ENCODE peak calls at places on chromosomes 3 and 15, in six cellular contexts. O, W, C, B, D and E are unnamed samples.

GRCh38 chr3:30399394-30400181 is 206.8 kb upstream of the TGFBR2 start:
- DNase-seq in O (peak; percentile 34), W (peak; percentile 26), C (no peak), B (no peak), D (no peak), E (no peak)

GRCh38 chr3:151434151-151434890 is 26.5 kb downstream of the IGSF10 start:
- DNase-seq in O (peak; percentile 94), W (no peak), C (peak; percentile 96), B (no peak), D (no peak), E (no peak)

GRCh38 chr3:57974796-57975388 is 33.3 kb upstream of the FLNB start:
- DNase-seq in O (peak; percentile 91), W (peak; percentile 98), C (peak; percentile 94), B (no peak), D (no peak), E (no peak)

GRCh38 chr15:71374607-71375352 is 259.5 kb downstream of the THSD4 start:
- DNase-seq in O (peak; percentile 90), W (no peak), C (peak; percentile 79), B (no peak), D (no peak), E (no peak)

GRCh38 chr3:29410660-29411405 is 130.0 kb downstream of the RBMS3 start:
- DNase-seq in O (peak; percentile 13), W (no peak), C (no peak), B (no peak), D (no peak), E (no peak)

GRCh38 chr3:37773925-37774324 is 87.8 kb upstream of the CTDSPL start:
- DNase-seq in O (no peak), W (no peak), C (no peak), B (no peak), D (no peak), E (no peak)

GRCh38 chr3:139339219-139339906 is 4.5 kb upstream of the MRPS22 start:
- DNase-seq in O (no peak), W (no peak), C (peak; percentile 40), B (no peak), D (no peak), E (no peak)

GRCh38 chr3:11534011-11534782 is 109.5 kb downstream of the VGLL4 start:
- DNase-seq in O (no peak), W (no peak), C (no peak), B (no peak), D (no peak), E (no peak)

GRCh38 chr15:83764201-83764839 is 110.4 kb downstream of the ADAMTSL3 start:
- DNase-seq in O (no peak), W (no peak), C (no peak), B (no peak), D (no peak), E (no peak)

GRCh38 chr15:87369269-87369668 is 887.3 kb downstream of the NTRK3 start:
- DNase-seq in O (peak; percentile 81), W (peak; percentile 81), C (peak; percentile 89), B (no peak), D (no peak), E (no peak)

GRCh38 chr3:189712906-189713483 is 81.8 kb downstream of the TP63 start:
- DNase-seq in O (peak; percentile 3), W (no peak), C (peak; percentile 14), B (no peak), D (no peak), E (no peak)

GRCh38 chr3:197561926-197562325 is 6.2 kb upstream of the BDH1 start:
- DNase-seq in O (no peak), W (no peak), C (no peak), B (no peak), D (no peak), E (no peak)

GRCh38 chr3:191727338-191727737 is 266.4 kb downstream of the PYDC2 start:
- DNase-seq in O (no peak), W (no peak), C (no peak), B (no peak), D (no peak), E (no peak)

GRCh38 chr3:9970020-9970652 is 16.5 kb downstream of the EMC3 start:
- DNase-seq in O (peak; percentile 58), W (no peak), C (peak; percentile 87), B (no peak), D (no peak), E (no peak)

GRCh38 chr3:166478356-166478755 is 641.1 kb upstream of the BCHE start:
- DNase-seq in O (no peak), W (no peak), C (no peak), B (no peak), D (no peak), E (no peak)

GRCh38 chr15:48925714-48926223 is 38.0 kb downstream of the SHC4 start:
- DNase-seq in O (peak; percentile 90), W (peak; percentile 86), C (peak; percentile 94), B (no peak), D (no peak), E (no peak)

GRCh38 chr3:141928626-141929270 is 52.3 kb downstream of the ATP1B3 start:
- DNase-seq in O (no peak), W (no peak), C (no peak), B (no peak), D (no peak), E (no peak)

GRCh38 chr3:151873433-151873832 is at the start of gene SUCNR1:
- DNase-seq in O (no peak), W (no peak), C (no peak), B (no peak), D (no peak), E (no peak)

GRCh38 chr15:33934896-33935295 is 33.4 kb upstream of the CHRM5 start:
- DNase-seq in O (no peak), W (no peak), C (peak; percentile 61), B (no peak), D (no peak), E (no peak)

GRCh38 chr3:50515565-50516047 is 12.2 kb upstream of the CACNA2D2 start:
- DNase-seq in O (no peak), W (peak; percentile 82), C (no peak), B (peak; percentile 68), D (peak; percentile 89), E (no peak)

GRCh38 chr3:53833053-53833645 is 13.1 kb downstream of the CHDH start:
- DNase-seq in O (no peak), W (no peak), C (no peak), B (no peak), D (no peak), E (no peak)

GRCh38 chr15:34001536-34001935 is 33.2 kb downstream of the CHRM5 start:
- DNase-seq in O (no peak), W (no peak), C (peak; percentile 35), B (no peak), D (no peak), E (no peak)

GRCh38 chr3:127410678-127411077 is 122.8 kb upstream of the PRR20G start:
- DNase-seq in O (no peak), W (no peak), C (no peak), B (no peak), D (no peak), E (no peak)

GRCh38 chr3:49276475-49277356 is at the start of gene C3orf62:
- DNase-seq in O (peak; percentile 82), W (peak; percentile 64), C (peak; percentile 95), B (no peak), D (peak; percentile 51), E (no peak)

GRCh38 chr3:190718691-190719090 is 143.8 kb downstream of the GMNC start:
- DNase-seq in O (peak; percentile 89), W (no peak), C (peak; percentile 80), B (no peak), D (no peak), E (no peak)

GRCh38 chr15:45027220-45027619 is 4.2 kb downstream of the SORD start:
- DNase-seq in O (no peak), W (peak; percentile 45), C (no peak), B (no peak), D (no peak), E (no peak)

GRCh38 chr15:82272154-82272553 is 9.5 kb downstream of the SAXO2 start:
- DNase-seq in O (no peak), W (peak; percentile 88), C (no peak), B (no peak), D (no peak), E (no peak)

GRCh38 chr15:67253517-67254237 is 784 bp downstream of the AAGAB start:
- DNase-seq in O (peak; percentile 20), W (peak; percentile 32), C (peak; percentile 58), B (peak; percentile 5), D (no peak), E (no peak)
- H3K9ac ChIP-seq in O (peak overlapping the region; percentile 95), W (peak overlapping the region; percentile 95), C (peak overlapping the region; percentile 100), B (peak overlapping the region; percentile 95), D (peak overlapping the region; percentile 74), E (peak overlapping the region; percentile 85)

GRCh38 chr15:96416218-96416933 is 85.9 kb downstream of the NR2F2 start:
- DNase-seq in O (no peak), W (peak; percentile 48), C (no peak), B (no peak), D (peak; percentile 63), E (no peak)

GRCh38 chr15:96415513-96416217 is 85.2 kb downstream of the NR2F2 start:
- DNase-seq in O (no peak), W (no peak), C (no peak), B (no peak), D (no peak), E (no peak)

GRCh38 chr15:96416934-96417759 is 86.6 kb downstream of the NR2F2 start:
- DNase-seq in O (peak; percentile 44), W (peak; percentile 46), C (peak; percentile 40), B (no peak), D (peak; percentile 63), E (no peak)

GRCh38 chr15:96418146-96418545 is 87.6 kb downstream of the NR2F2 start:
- DNase-seq in O (no peak), W (peak; percentile 5), C (no peak), B (no peak), D (no peak), E (no peak)

DNA sequence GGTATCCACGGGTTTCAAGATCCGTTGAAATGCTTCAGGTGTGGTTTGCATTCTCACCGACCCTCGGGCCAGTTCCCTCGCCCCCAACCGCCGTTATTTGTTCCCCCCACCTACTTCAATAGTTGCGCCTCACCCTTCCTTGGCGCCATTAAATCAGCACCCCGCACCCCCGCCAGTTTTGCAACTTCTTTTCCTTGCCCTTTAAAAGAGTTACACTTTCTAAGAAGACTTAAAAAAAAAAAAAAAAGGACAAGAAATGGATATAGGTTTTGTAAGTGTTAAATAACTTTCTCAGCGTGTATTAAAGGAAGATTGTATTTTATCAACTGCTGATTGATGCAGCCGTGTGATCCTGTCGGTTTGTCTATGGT is 87.2 kb downstream of the NR2F2 start:
- DNase-seq in O (no peak), W (no peak), C (no peak), B (no peak), D (no peak), E (no peak)
- H3K4me3 ChIP-seq in O (no peak overlapping the region), W (no peak overlapping the region), C (no peak overlapping the region), B (no peak overlapping the region), D (no peak overlapping the region), E (peak overlapping the region; percentile 77)

DNA sequence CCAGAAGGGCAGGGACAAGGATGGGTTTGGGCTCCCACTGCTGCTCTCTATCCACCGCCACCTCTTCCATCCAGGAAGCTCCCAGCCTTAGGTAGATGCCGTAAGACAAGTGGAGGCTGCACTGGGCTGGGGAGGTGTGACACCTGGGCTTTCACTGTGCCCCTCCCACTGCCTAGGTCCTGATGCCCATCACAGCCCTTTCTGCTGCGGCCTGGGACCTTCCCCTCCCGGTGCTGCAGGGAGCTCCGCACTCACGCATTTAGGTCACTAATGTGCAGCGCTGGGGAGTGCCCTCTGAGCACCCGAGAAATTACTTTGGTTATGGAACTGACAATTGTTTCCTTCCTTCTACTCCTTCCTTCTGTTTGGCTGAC is 850 bp downstream of the LTF start:
- DNase-seq in O (no peak), W (no peak), C (no peak), B (no peak), D (no peak), E (no peak)
- H3K27ac ChIP-seq in O (no peak overlapping the region), W (no peak overlapping the region), C (no peak overlapping the region), B (no peak overlapping the region), D (no peak overlapping the region), E (no peak overlapping the region)

GRCh38 chr3:168116279-168116678 is 20.6 kb upstream of the GOLIM4 start:
- DNase-seq in O (peak; percentile 65), W (no peak), C (peak; percentile 88), B (no peak), D (no peak), E (no peak)
- H3K9ac ChIP-seq in O (no peak overlapping the region), W (no peak overlapping the region), C (no peak overlapping the region), B (no peak overlapping the region), D (no peak overlapping the region), E (no peak overlapping the region)